ENCODE peak calls at places on chromosomes 4 and X, in four cellular contexts. G is nephron progenitor cell, F is heart right ventricle, O is spleen. E is an unnamed sample.
A peak's percentile ranks its signal among the peaks of the same experiment; 100 is the strongest.

GRCh38 chr4:122083971-122084370 is 68.2 kb upstream of the BLTP1 start:
- DNase-seq in F (no peak), O (no peak), G (no peak), E (no peak)

GRCh38 chr4:145939856-145940255 is 1.2 kb upstream of the ZNF827 start:
- DNase-seq in F (no peak), O (no peak), G (no peak), E (no peak)

GRCh38 chrX:139692908-139693307 is 15.1 kb downstream of the MCF2 start:
- DNase-seq in G (no peak), F (no peak), O (no peak), E (no peak)

GRCh38 chr4:68267433-68267944 is 22.0 kb upstream of the TMPRSS11B start:
- DNase-seq in O (no peak), G (no peak), F (no peak), E (no peak)

GRCh38 chrX:97685753-97686152 is 802.0 kb downstream of the RPA4 start:
- DNase-seq in G (peak; percentile 8), F (no peak), O (no peak), E (no peak)

GRCh38 chr4:15006416-15007024 is 4.2 kb downstream of the CPEB2 start:
- DNase-seq in G (no peak), O (no peak), F (no peak), E (no peak)

GRCh38 chrX:17590892-17591740 is 146.2 kb upstream of the SCML1 start:
- DNase-seq in O (no peak), G (peak; percentile 59), F (peak; percentile 51), E (no peak)

GRCh38 chrX:103157511-103158316 is 57.2 kb upstream of the BEX4 start:
- DNase-seq in G (peak; percentile 21), F (peak; percentile 13), O (no peak), E (no peak)

GRCh38 chr4:4991541-4992099 is 27.6 kb downstream of the CYTL1 start:
- DNase-seq in F (no peak), G (no peak), O (no peak), E (no peak)

GRCh38 chr4:128311659-128312392 is 24.2 kb upstream of the PGRMC2 start:
- DNase-seq in O (no peak), F (no peak), G (no peak), E (no peak)

GRCh38 chr4:147307896-147308680 is 172.8 kb upstream of the EDNRA start:
- DNase-seq in G (no peak), O (no peak), F (no peak), E (no peak)

GRCh38 chr4:183098080-183098722 is 856 bp upstream of the WWC2 start:
- DNase-seq in O (peak; percentile 88), G (peak; percentile 73), F (peak; percentile 51), E (peak; percentile 40)

GRCh38 chrX:120604359-120604782 is 470 bp downstream of the MCTS1 start:
- DNase-seq in O (no peak), G (no peak), F (no peak), E (peak; percentile 15)

GRCh38 chr4:16227462-16227868 is 1.2 kb upstream of the TAPT1 start:
- DNase-seq in F (peak; percentile 45), O (peak; percentile 82), G (peak; percentile 19), E (peak; percentile 21)

GRCh38 chr4:146119845-146120404 is 55.6 kb upstream of the LSM6 start:
- DNase-seq in F (no peak), O (no peak), G (no peak), E (no peak)

GRCh38 chr4:148780426-148781005 is 338.3 kb upstream of the NR3C2 start:
- DNase-seq in F (no peak), G (no peak), O (no peak), E (no peak)

GRCh38 chr4:177339794-177340374 is 30.2 kb downstream of the NEIL3 start:
- DNase-seq in G (no peak), F (no peak), O (no peak), E (no peak)

GRCh38 chr4:40199999-40200880 is 3.4 kb downstream of the RHOH start:
- DNase-seq in O (no peak), F (no peak), G (no peak), E (peak; percentile 53)

GRCh38 chr4:157664726-157665125 is 444.2 kb downstream of the GRIA2 start:
- DNase-seq in F (no peak), G (no peak), O (no peak), E (no peak)

GRCh38 chr4:71732706-71733105 is 51.2 kb downstream of the GC start:
- DNase-seq in O (no peak), G (no peak), F (no peak), E (no peak)

GRCh38 chr4:128228778-128229457 is 58.7 kb downstream of the PGRMC2 start:
- DNase-seq in O (no peak), G (no peak), F (no peak), E (no peak)

DNA sequence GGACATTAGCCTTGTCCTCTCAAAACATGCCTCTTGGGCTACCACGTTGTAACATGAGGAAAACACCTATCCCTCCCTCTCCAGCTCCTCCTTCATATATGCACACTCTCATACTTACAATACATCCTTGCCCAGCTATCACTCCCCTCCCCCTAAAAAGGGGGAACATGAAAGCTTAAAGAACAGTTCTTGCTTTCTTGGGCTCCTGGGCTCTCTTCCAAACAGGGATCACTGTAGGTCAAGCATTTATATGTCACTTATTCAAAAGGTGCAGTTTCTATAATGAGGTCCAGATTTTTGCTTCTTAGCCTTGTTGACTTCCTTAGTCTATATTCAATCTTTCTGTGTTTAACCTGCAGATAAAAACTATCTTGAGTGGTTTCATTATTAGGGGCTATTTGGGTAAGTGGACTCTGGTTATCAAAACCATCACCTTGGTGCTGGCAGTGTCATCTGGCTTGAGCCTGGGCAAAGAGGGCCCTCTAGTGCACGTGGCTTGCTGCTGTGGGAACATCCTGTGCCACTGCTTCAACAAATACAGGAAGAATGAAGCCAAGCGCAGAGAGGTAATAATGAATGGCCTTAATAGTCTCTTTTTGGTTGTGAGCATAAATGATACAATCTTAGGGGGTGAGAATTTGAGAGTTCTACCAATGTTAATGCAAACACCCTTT is 119.4 kb downstream of the AKAP4 start:
- DNase-seq in F (peak; percentile 13), G (peak; percentile 16), O (no peak), E (no peak)
- TF ChIP-seq CTCF in F (peak; percentile 52), G (no peak), O (no peak), E (no peak)

GRCh38 chr4:1030559-1030958 is 19.1 kb downstream of the FGFRL1 start:
- DNase-seq in G (no peak), F (no peak), O (no peak), E (no peak)

GRCh38 chr4:1032861-1033260 is 21.4 kb downstream of the FGFRL1 start:
- DNase-seq in G (no peak), F (no peak), O (no peak), E (no peak)

GRCh38 chr4:1033840-1034551 is 22.6 kb downstream of the FGFRL1 start:
- DNase-seq in O (no peak), F (peak; percentile 45), G (no peak), E (no peak)

GRCh38 chr4:1031346-1031745 is 19.9 kb downstream of the FGFRL1 start:
- DNase-seq in O (no peak), G (no peak), F (no peak), E (no peak)

GRCh38 chr4:1031956-1032795 is 20.8 kb downstream of the FGFRL1 start:
- DNase-seq in O (no peak), F (no peak), G (no peak), E (no peak)
- TF ChIP-seq CTCF in O (no peak), F (no peak), G (no peak), E (no peak)

GRCh38 chrX:151030845-151031244 is 47.7 kb downstream of the HMGB3 start:
- DNase-seq in O (no peak), G (no peak), F (no peak), E (no peak)

DNA sequence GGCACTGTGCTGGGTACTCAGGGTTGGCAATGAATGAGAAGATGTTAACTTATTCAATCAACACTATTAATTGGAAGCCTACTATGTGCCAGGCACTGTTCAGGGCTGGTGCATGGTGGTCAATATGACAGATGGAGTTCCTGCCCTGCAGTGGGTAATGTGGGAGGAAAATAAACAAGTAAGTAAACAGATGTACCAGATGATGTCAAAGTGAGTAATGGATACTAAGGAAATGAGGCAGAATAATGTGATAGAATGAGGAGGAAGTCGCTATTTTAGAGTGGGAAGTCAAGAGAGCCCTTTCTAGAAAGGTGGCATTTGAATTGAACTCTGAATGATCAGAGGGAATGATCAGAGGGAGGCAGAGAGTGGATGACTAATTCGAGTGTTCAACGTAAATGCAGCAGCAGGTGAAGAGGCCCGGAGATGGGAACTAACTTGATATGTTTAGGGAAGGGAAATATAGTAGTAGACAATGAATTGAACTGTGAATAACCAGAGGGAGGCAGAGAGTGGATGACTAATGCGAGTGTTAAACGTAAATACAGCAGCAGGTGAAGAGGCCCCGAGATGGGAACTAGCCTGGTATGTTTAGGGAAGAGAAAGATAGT is 48.3 kb downstream of the HMGB3 start:
- DNase-seq in O (no peak), G (no peak), F (no peak), E (no peak)
- TF ChIP-seq CTCF in O (no peak), G (no peak), F (no peak), E (no peak)

GRCh38 chrX:49876750-49877149 is 2.5 kb upstream of the USP27X start:
- DNase-seq in O (no peak), F (no peak), G (no peak), E (no peak)
- TF ChIP-seq CTCF in O (peak; percentile 36), F (peak; percentile 48), G (peak; percentile 45), E (peak; percentile 30)

GRCh38 chrX:109390556-109390955 is 91.3 kb downstream of the GUCY2F start:
- DNase-seq in F (no peak), O (no peak), G (no peak), E (no peak)

GRCh38 chrX:109389917-109390316 is 92.0 kb downstream of the GUCY2F start:
- DNase-seq in F (no peak), O (no peak), G (no peak), E (no peak)

GRCh38 chrX:109382332-109382731 is 99.6 kb downstream of the GUCY2F start:
- DNase-seq in F (no peak), G (no peak), O (no peak), E (no peak)

GRCh38 chrX:109384569-109385174 is 97.2 kb downstream of the GUCY2F start:
- DNase-seq in O (no peak), F (peak; percentile 4), G (peak; percentile 8), E (no peak)
- TF ChIP-seq CTCF in O (no peak), F (peak; percentile 45), G (peak; percentile 78), E (no peak)

GRCh38 chr4:163196904-163197505 is 30.3 kb upstream of the NAF1 start:
- DNase-seq in G (no peak), F (no peak), O (no peak), E (no peak)

GRCh38 chr4:163193717-163194116 is 27.0 kb upstream of the NAF1 start:
- DNase-seq in G (no peak), F (no peak), O (no peak), E (no peak)

GRCh38 chr4:163195247-163195765 is 28.6 kb upstream of the NAF1 start:
- DNase-seq in F (no peak), O (no peak), G (no peak), E (no peak)

GRCh38 chr4:163194593-163194992 is 27.9 kb upstream of the NAF1 start:
- DNase-seq in G (no peak), O (no peak), F (no peak), E (no peak)

GRCh38 chr4:163191999-163192398 is 25.3 kb upstream of the NAF1 start:
- DNase-seq in O (no peak), F (no peak), G (no peak), E (no peak)
- TF ChIP-seq CTCF in O (no peak), F (peak; percentile 3), G (no peak), E (no peak)

GRCh38 chrX:39202641-39203040 is 401.4 kb downstream of the MID1IP1 start:
- DNase-seq in G (no peak), O (no peak), F (no peak), E (no peak)
- TF ChIP-seq CTCF in G (no peak), O (no peak), F (no peak), E (no peak)

E was measured in natural killer cell.